ENCODE peak calls at places on chromosomes 6 and 20, in four cellular contexts. L is left lung, J is hepatocyte, V is adrenal gland. O is an unnamed sample. For H3K36me3 and H3K27me3, the result is how much of the 10 kb centered on the place peaks cover.

GRCh38 chr20:38825901-38826625 is 20.6 kb downstream of the PPP1R16B start:
- DNase-seq in L (no peak), J (peak), V (no peak), O (no peak)

GRCh38 chr6:100261486-100261885 is 203.2 kb downstream of the SIM1 start:
- DNase-seq in L (no peak), J (no peak), V (no peak), O (no peak)

GRCh38 chr6:40397287-40398033 is 189.7 kb downstream of the LRFN2 start:
- DNase-seq in L (no peak), J (no peak), V (no peak), O (no peak)

GRCh38 chr6:85594197-85594930 is 706 bp upstream of the SNX14 start:
- DNase-seq in L (no peak), J (no peak), V (peak), O (no peak)

GRCh38 chr6:133436652-133437051 is 195.5 kb downstream of the EYA4 start:
- DNase-seq in L (no peak), J (no peak), V (no peak), O (no peak)

GRCh38 chr6:38501931-38502330 is 137.8 kb downstream of the BTBD9 start:
- DNase-seq in L (no peak), J (no peak), V (no peak), O (no peak)

GRCh38 chr20:62377615-62378085 is 9.3 kb upstream of the RPS21 start:
- DNase-seq in L (no peak), J (no peak), V (no peak), O (peak)

GRCh38 chr20:19789009-19789408 is 31.0 kb downstream of the RIN2 start:
- DNase-seq in L (no peak), J (no peak), V (no peak), O (no peak)

GRCh38 chr6:165662671-165663282 is at the start of gene PDE10A:
- DNase-seq in L (no peak), J (peak), V (peak), O (peak)

GRCh38 chr20:35370751-35371150 is 41.0 kb downstream of the UQCC1 start:
- DNase-seq in L (no peak), J (no peak), V (no peak), O (no peak)
- H3K27ac ChIP-seq in L (no peak), J (no peak), V (no peak), O (no peak)

DNA sequence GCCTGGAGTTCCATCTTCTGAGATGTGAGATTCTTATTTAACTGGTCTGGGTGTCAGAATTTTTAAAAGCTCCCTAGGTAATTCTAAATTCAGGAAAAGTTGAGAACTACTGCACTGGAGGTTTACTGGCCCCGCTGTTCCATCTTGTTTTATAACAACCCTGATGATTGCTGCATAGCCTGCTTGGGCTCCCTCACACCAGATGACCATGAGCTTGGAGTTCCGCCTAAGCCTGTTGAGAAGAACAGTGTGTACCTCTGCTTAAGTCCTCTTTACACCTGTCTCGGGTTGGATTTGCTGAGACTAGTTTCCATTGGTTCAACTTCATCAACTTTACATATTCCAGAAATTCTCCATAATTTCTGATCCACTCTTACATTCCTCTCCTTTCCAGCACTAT is 77.9 kb downstream of the FKBP5 start:
- DNase-seq in L (no peak), J (peak), V (no peak), O (no peak)
- H3K36me3 ChIP-seq in L (under half), J (under half), V (under half), O (under half)

DNA sequence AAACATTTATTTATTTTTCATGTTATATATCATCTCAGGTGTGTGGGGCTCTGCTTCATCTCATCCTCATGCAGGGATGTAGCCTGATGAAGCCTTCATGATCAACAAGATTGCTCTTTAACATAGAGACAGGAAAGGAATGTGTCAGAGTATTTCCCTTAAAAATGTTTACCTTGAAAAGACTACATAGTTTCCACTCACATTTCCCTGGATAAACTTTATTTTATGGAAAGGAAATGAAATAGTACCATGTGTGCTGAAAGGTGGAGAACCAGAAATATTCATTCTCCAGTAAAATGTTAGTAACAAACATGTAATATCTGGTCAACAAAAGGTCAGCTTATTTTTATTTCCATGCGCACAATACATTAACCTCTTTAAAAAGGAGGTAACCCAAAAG is 155.8 kb downstream of the GRM1 start:
- DNase-seq in L (no peak), J (no peak), V (no peak), O (no peak)
- H3K27me3 ChIP-seq in L (under half), J (under half), V (under half), O (under half)

GRCh38 chr20:41248371-41249024 is 69.0 kb downstream of the ZHX3 start:
- DNase-seq in L (no peak), J (no peak), V (no peak), O (no peak)
- H3K27ac ChIP-seq in L (peak), J (peak), V (peak), O (peak)

GRCh38 chr6:68649669-68650068 is 14.6 kb downstream of the ADGRB3 start:
- DNase-seq in L (no peak), J (no peak), V (no peak), O (no peak)
- H3K36me3 ChIP-seq in L (under half), J (under half), V (under half), O (under half)

GRCh38 chr6:31118178-31118577 is 2.1 kb downstream of the CDSN start:
- DNase-seq in L (no peak), J (no peak), V (no peak), O (peak)

GRCh38 chr6:31122803-31123706 is 2.8 kb upstream of the CDSN start:
- DNase-seq in L (peak), J (peak), V (peak), O (peak)

GRCh38 chr6:31120151-31120915 is at the start of gene CDSN:
- DNase-seq in L (no peak), J (no peak), V (no peak), O (no peak)

GRCh38 chr6:31125162-31125561 is 4.9 kb upstream of the CDSN start:
- DNase-seq in L (peak), J (no peak), V (no peak), O (no peak)

DNA sequence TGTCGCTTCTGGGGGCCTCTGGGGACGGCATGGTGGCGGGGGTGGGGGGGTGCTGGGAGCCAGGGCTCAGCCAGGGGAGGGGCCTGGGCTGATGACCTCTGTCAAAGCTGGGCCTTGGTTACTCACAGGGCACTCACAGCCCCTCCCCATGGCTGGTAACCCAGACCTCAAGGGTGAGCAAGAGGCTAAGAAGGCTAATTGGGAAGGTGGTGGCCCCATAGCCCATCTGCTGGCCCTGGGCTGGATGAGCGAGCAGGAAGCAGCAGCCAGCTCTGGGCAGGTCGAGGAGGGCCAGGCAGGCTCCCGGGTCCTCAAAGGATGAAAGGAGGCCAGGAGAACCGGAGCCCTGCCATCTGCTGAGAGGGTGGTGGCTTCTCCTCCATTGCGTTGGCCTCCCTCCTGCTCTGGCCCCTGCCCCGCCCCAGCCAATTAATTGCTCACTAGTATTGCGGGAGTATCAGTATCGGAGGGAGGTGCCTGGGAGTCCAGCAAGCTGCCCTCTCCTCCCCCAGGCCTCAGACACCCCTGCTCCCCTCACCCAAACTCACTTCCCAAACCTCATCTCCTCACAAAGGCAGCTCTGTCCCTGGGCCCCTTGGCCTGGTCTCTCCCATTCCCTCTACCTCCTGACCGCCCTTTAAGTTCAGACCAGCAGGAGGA is 1.0 kb upstream of the CDSN start:
- DNase-seq in L (no peak), J (no peak), V (no peak), O (no peak)
- H3K27me3 ChIP-seq in L (under half), J (under half), V (under half), O (under half)

DNA sequence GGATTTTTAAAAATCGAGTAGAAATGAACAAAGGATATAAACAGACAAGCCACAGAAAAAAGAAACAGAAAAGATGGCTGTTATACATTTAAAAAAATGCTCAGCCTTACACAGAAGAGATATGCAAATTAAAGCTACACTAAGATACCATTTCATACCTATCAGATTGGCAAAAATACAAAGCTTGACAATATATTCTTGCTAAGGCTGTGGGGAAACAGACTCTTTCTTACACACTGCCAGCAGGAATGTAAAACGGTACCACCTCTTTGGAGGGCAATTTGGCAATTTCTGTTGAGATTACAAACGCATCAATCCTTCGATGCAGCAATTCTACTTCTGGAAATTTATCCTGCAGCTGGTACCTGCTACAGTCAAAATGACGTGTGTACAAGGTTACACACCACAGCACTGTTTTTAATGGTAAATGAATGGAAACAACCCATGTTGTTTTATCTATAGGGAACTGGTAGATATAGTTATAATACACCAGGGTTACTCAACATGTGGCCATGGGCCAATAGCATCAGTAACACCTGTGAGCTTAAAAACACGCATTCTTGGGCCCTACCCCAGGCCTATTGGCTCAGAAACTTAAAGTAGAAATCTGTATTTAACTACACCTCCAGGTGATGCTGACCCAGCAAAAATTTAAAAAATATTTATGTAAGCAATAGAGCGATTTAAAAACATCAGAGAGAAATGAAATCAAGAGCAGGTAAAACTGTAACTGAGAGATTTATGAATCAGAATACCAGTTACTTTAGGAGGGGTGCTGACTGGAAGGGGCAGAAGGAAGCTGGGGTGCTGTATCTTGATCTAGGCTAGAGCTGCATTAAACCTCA is 53.3 kb downstream of the TRAM2 start:
- DNase-seq in L (no peak), J (no peak), V (no peak), O (no peak)
- H3K27ac ChIP-seq in L (no peak), J (no peak), V (no peak), O (peak)

DNA sequence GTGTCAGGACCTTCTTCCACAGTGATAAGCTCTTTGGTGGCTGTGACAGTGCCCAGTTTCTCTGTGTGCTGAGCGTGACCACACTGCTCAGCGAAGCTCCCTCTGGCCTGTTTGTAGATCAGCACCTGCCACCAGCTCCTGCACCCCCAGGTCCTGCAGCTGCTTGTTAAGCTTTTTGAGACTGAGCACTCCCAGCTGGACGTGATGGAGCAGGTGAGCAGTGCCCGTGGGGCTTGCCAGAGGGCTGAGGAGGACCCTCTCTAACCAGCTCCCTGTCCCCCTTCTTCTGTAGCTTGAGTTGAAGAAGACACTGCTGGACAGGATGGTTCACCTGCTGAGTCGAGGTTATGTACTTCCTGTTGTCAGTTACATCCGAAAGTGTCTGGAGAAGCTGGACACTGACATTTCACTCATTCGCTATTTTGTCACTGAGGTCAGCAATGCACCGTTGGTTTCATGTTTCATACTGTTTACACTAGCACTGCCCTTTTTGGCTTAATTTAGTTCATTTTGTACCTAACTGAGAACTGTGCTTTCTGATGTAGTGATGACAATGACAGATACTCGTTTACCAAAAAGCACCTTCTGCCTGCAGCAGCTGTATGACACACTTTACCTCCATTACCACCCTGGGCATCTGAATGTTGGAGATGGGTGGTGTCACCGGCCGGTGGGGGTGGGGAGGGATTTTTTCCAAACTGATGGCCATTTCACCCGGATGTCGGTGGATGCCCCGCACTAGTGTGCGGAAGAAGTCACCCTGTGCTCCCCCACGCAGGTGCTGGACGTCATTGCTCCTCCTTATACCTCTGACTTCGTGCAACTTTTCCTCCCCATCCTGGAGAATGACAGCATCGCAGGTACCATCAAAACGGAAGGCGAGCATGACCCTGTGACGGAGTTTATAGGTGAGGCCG is 12.5 kb downstream of the NELFCD start:
- DNase-seq in L (no peak), J (no peak), V (peak), O (no peak)
- H3K36me3 ChIP-seq in L (under half), J (under half), V (half or more), O (under half)

O was measured in aorta.